ENCODE peak calls at places on chromosomes 11 and 22, in eight cellular contexts. L is stimulated activated CD8-positive, alpha-beta memory T cell treated with anti-CD3 and anti-CD28 coated beads, Interleukin-12 subunit alpha, Interleukin-12 subunit beta, amount 100 ng/mL, for 1 hour; Q is lower lobe of right lung; M is HTR-8/SVneo; Y is activated CD4-positive, alpha-beta T cell treated with anti-CD3 and anti-CD28 coated beads, Interleukin-2, amount 50 U/mL, for 24 hours; E is NCI-H1092 treated with DMSO at 0.1 percent for 48 hours; S is mucosa of gallbladder; D is activated T-cell treated with anti-CD3 and anti-CD28 coated beads, Interleukin-2, amount 50 U/mL, for 48 hours. C is an unnamed sample.

GRCh38 chr11:115579181-115579825 is 75.1 kb upstream of the CADM1 start:
- DNase-seq in Q (no peak), Y (no peak), S (no peak), L (no peak), M (no peak), D (no peak), E (no peak), C (no peak)

GRCh38 chr22:44298331-44299087 is 14.2 kb downstream of the SHISAL1 start:
- DNase-seq in Q (no peak), L (no peak), S (no peak), E (no peak), D (no peak), M (no peak), Y (no peak), C (no peak)

GRCh38 chr22:38262051-38262795 is 10.6 kb downstream of the TMEM184B start:
- DNase-seq in D (peak; percentile 65), Q (peak; percentile 82), E (no peak), M (no peak), L (no peak), Y (no peak), S (peak; percentile 61), C (peak; percentile 48)

GRCh38 chr22:44500623-44501022 is 2.6 kb upstream of the RTL6 start:
- DNase-seq in L (no peak), E (peak; percentile 16), S (no peak), D (no peak), M (no peak), Y (no peak), Q (no peak), C (no peak)

GRCh38 chr11:47394322-47395224 is 13.8 kb upstream of the SLC39A13 start:
- DNase-seq in M (no peak), L (peak; percentile 39), S (peak; percentile 59), D (peak; percentile 70), Y (peak; percentile 50), Q (peak; percentile 87), E (no peak), C (peak; percentile 78)

GRCh38 chr11:125932301-125932700 is 13.5 kb upstream of the VSIG10L2 start:
- DNase-seq in Y (no peak), Q (no peak), S (no peak), E (no peak), M (no peak), D (peak; percentile 1), L (no peak), C (no peak)

GRCh38 chr22:43110444-43110926 is at the start of gene BIK:
- DNase-seq in M (peak; percentile 56), S (peak; percentile 53), E (no peak), Q (peak; percentile 69), Y (peak; percentile 16), L (no peak), D (peak; percentile 54), C (peak; percentile 67)

GRCh38 chr11:73394416-73395296 is 18.5 kb downstream of the RELT start:
- DNase-seq in S (no peak), D (no peak), L (no peak), Y (no peak), E (no peak), Q (no peak), M (no peak), C (no peak)

C was measured in activated CD8-positive, alpha-beta memory T cell treated with anti-CD3 and anti-CD28 coated beads, Interleukin-2, amount 10 ng/mL, durations not matched to agents 7 days and 5 days.